ENCODE peak calls at places on chromosomes 2 and 18, in nine cellular contexts. J, H, V, E, D, Q, Z, R and P are unnamed samples.

GRCh38 chr18:24987933-24988840 is 363.8 kb downstream of the ZNF521 start:
- DNase-seq in J (peak; percentile 61), H (no peak), V (no peak), E (no peak), D (no peak), Q (no peak), Z (no peak), R (no peak), P (no peak)

GRCh38 chr2:177625744-177626655 is 233.4 kb downstream of the AGPS start:
- DNase-seq in J (no peak), H (no peak), V (no peak), E (no peak), D (peak; percentile 73), Q (no peak), Z (no peak), R (no peak), P (no peak)

GRCh38 chr2:129957891-129958290 is 21.6 kb upstream of the RAB6C start:
- DNase-seq in J (no peak), H (no peak), V (no peak), E (no peak), D (no peak), Q (no peak), Z (no peak), R (no peak), P (no peak)

GRCh38 chr2:9256570-9257043 is 50.0 kb downstream of the ASAP2 start:
- DNase-seq in J (no peak), H (no peak), V (peak; percentile 29), E (no peak), D (no peak), Q (no peak), Z (no peak), R (no peak), P (peak; percentile 68)

GRCh38 chr2:100580474-100581264 is 17.9 kb downstream of the PDCL3 start:
- DNase-seq in J (peak; percentile 63), H (peak; percentile 57), V (no peak), E (no peak), D (no peak), Q (no peak), Z (peak; percentile 20), R (peak; percentile 40), P (no peak)

GRCh38 chr2:69581774-69582581 is 61.6 kb downstream of the AAK1 start:
- DNase-seq in J (peak; percentile 73), H (peak; percentile 23), V (no peak), E (no peak), D (no peak), Q (peak; percentile 75), Z (no peak), R (no peak), P (peak; percentile 60)

GRCh38 chr2:239459056-239459455 is 58.2 kb upstream of the HDAC4 start:
- DNase-seq in J (no peak), H (peak; percentile 4), V (no peak), E (no peak), D (no peak), Q (no peak), Z (no peak), R (no peak), P (peak; percentile 16)

GRCh38 chr2:80061881-80062280 is 242.7 kb downstream of the LRRTM1 start:
- DNase-seq in J (no peak), H (no peak), V (no peak), E (no peak), D (no peak), Q (no peak), Z (no peak), R (no peak), P (no peak)

GRCh38 chr18:48183613-48184012 is 225.6 kb downstream of the ZBTB7C start:
- DNase-seq in J (no peak), H (no peak), V (no peak), E (no peak), D (no peak), Q (no peak), Z (no peak), R (no peak), P (no peak)

GRCh38 chr2:186255823-186256222 is 230.2 kb upstream of the ZC3H15 start:
- DNase-seq in J (no peak), H (no peak), V (no peak), E (no peak), D (peak; percentile 62), Q (no peak), Z (no peak), R (no peak), P (peak; percentile 82)

GRCh38 chr2:231614559-231615057 is 21.9 kb downstream of the TEX44 start:
- DNase-seq in J (peak; percentile 76), H (peak; percentile 76), V (no peak), E (no peak), D (no peak), Q (no peak), Z (peak; percentile 72), R (no peak), P (no peak)

GRCh38 chr2:121281694-121282093 is 3.3 kb downstream of the TFCP2L1 start:
- DNase-seq in J (no peak), H (no peak), V (no peak), E (no peak), D (no peak), Q (no peak), Z (no peak), R (no peak), P (no peak)

GRCh38 chr2:57941826-57942225 is 104.8 kb upstream of the VRK2 start:
- DNase-seq in J (no peak), H (no peak), V (no peak), E (no peak), D (no peak), Q (no peak), Z (no peak), R (no peak), P (no peak)

GRCh38 chr2:235300368-235301201 is 193.3 kb upstream of the AGAP1 start:
- DNase-seq in J (no peak), H (no peak), V (no peak), E (no peak), D (no peak), Q (peak; percentile 79), Z (no peak), R (no peak), P (no peak)

GRCh38 chr2:96869824-96870630 is at the start of gene SEMA4C:
- DNase-seq in J (no peak), H (peak; percentile 44), V (peak; percentile 80), E (no peak), D (no peak), Q (no peak), Z (peak; percentile 57), R (peak; percentile 64), P (peak; percentile 84)

GRCh38 chr2:67660871-67661270 is 263.7 kb downstream of the ETAA1 start:
- DNase-seq in J (no peak), H (no peak), V (no peak), E (no peak), D (no peak), Q (no peak), Z (no peak), R (no peak), P (no peak)